ENCODE peak calls at places on chromosome 1, in four cellular contexts. H is SW480, T is fibroblast of lung, S is colonic mucosa. O is an unnamed sample.

GRCh38 chr1:119646521-119647227 is 1.4 kb downstream of the ZNF697 start:
- DNase-seq in S (no peak), T (peak; percentile 62), H (peak; percentile 52), O (peak; percentile 96)

GRCh38 chr1:201515895-201516294 is 9.0 kb upstream of the CSRP1 start:
- DNase-seq in T (no peak), S (no peak), H (no peak), O (peak; percentile 48)

GRCh38 chr1:205630241-205630640 is 1.6 kb downstream of the ELK4 start:
- DNase-seq in S (no peak), T (peak; percentile 53), H (no peak), O (no peak)

GRCh38 chr1:14625587-14626447 is 27.3 kb downstream of the KAZN start:
- DNase-seq in H (no peak), T (no peak), S (no peak), O (peak; percentile 23)

GRCh38 chr1:224565186-224565585 is 50.9 kb upstream of the CNIH3 start:
- DNase-seq in T (peak; percentile 92), H (peak; percentile 42), S (no peak), O (peak; percentile 91)

GRCh38 chr1:202599669-202600431 is 110.4 kb downstream of the SYT2 start:
- DNase-seq in T (peak; percentile 83), S (peak; percentile 46), H (peak; percentile 68), O (peak; percentile 86)

GRCh38 chr1:51651552-51651942 is 34.7 kb downstream of the OSBPL9 start:
- DNase-seq in H (no peak), S (no peak), T (no peak), O (no peak)

GRCh38 chr1:231986631-231987291 is 360.2 kb downstream of the DISC1 start:
- DNase-seq in S (no peak), H (no peak), T (peak; percentile 68), O (peak; percentile 71)

O was measured in Daoy.